ENCODE peak calls at places on chromosome 1, in six cellular contexts. One of them, this sample, is unnamed.

GRCh38 chr1:209790286-209791193 is 6.2 kb upstream of the C1orf74 start:
- DNase-seq in HEK293T: no peak
- DNase-seq in iPS-NIHi11: no peak
- DNase-seq in tibial artery: no peak
- DNase-seq in type B pancreatic cell: no peak
- DNase-seq in PC-9: no peak
- DNase-seq in this sample: no peak

GRCh38 chr1:5692649-5693048 is 299.6 kb downstream of the NPHP4 start:
- DNase-seq in iPS-NIHi11: no peak
- DNase-seq in tibial artery: no peak
- DNase-seq in type B pancreatic cell: no peak
- DNase-seq in HEK293T: no peak
- DNase-seq in PC-9: no peak
- DNase-seq in this sample: no peak

GRCh38 chr1:159924025-159924790 is 1.1 kb downstream of the TAGLN2 start:
- DNase-seq in HEK293T: peak; percentile 79
- DNase-seq in PC-9: peak; percentile 81
- DNase-seq in tibial artery: peak; percentile 96
- DNase-seq in type B pancreatic cell: no peak
- DNase-seq in iPS-NIHi11: peak; percentile 81
- DNase-seq in this sample: no peak

GRCh38 chr1:19739628-19740027 is 60.1 kb downstream of the TMCO4 start:
- DNase-seq in iPS-NIHi11: no peak
- DNase-seq in tibial artery: no peak
- DNase-seq in type B pancreatic cell: no peak
- DNase-seq in PC-9: no peak
- DNase-seq in HEK293T: no peak
- DNase-seq in this sample: no peak

GRCh38 chr1:17624540-17625256 is 85.2 kb downstream of the ARHGEF10L start:
- DNase-seq in type B pancreatic cell: no peak
- DNase-seq in HEK293T: no peak
- DNase-seq in PC-9: peak; percentile 78
- DNase-seq in tibial artery: peak; percentile 96
- DNase-seq in iPS-NIHi11: no peak
- DNase-seq in this sample: peak; percentile 8

GRCh38 chr1:66050123-66050522 is 257.4 kb downstream of the PDE4B start:
- DNase-seq in PC-9: no peak
- DNase-seq in type B pancreatic cell: no peak
- DNase-seq in HEK293T: no peak
- DNase-seq in tibial artery: no peak
- DNase-seq in iPS-NIHi11: no peak
- DNase-seq in this sample: no peak

GRCh38 chr1:208089971-208090755 is 154.0 kb downstream of the PLXNA2 start:
- DNase-seq in iPS-NIHi11: no peak
- DNase-seq in type B pancreatic cell: no peak
- DNase-seq in HEK293T: no peak
- DNase-seq in PC-9: no peak
- DNase-seq in tibial artery: no peak
- DNase-seq in this sample: no peak

GRCh38 chr1:206814716-206815341 is 42.5 kb upstream of the IL10 start:
- DNase-seq in type B pancreatic cell: no peak
- DNase-seq in HEK293T: no peak
- DNase-seq in iPS-NIHi11: no peak
- DNase-seq in PC-9: no peak
- DNase-seq in tibial artery: no peak
- DNase-seq in this sample: peak; percentile 40

GRCh38 chr1:244388961-244389360 is 62.7 kb downstream of the ADSS2 start:
- DNase-seq in tibial artery: no peak
- DNase-seq in PC-9: no peak
- DNase-seq in type B pancreatic cell: no peak
- DNase-seq in HEK293T: no peak
- DNase-seq in iPS-NIHi11: no peak
- DNase-seq in this sample: no peak

GRCh38 chr1:204093756-204094155 is 20.8 kb downstream of the SOX13 start:
- DNase-seq in PC-9: no peak
- DNase-seq in tibial artery: no peak
- DNase-seq in type B pancreatic cell: no peak
- DNase-seq in HEK293T: no peak
- DNase-seq in iPS-NIHi11: no peak
- DNase-seq in this sample: no peak

GRCh38 chr1:12501661-12502060 is 116.3 kb downstream of the DHRS3 start:
- DNase-seq in type B pancreatic cell: no peak
- DNase-seq in PC-9: no peak
- DNase-seq in HEK293T: no peak
- DNase-seq in tibial artery: no peak
- DNase-seq in iPS-NIHi11: no peak
- DNase-seq in this sample: no peak

GRCh38 chr1:85692730-85693314 is 15.4 kb downstream of the ZNHIT6 start:
- DNase-seq in PC-9: peak; percentile 67
- DNase-seq in type B pancreatic cell: no peak
- DNase-seq in HEK293T: no peak
- DNase-seq in tibial artery: no peak
- DNase-seq in iPS-NIHi11: no peak
- DNase-seq in this sample: peak; percentile 7

GRCh38 chr1:202711949-202712635 is 1.8 kb upstream of the SYT2 start:
- DNase-seq in iPS-NIHi11: no peak
- DNase-seq in HEK293T: no peak
- DNase-seq in PC-9: no peak
- DNase-seq in tibial artery: no peak
- DNase-seq in type B pancreatic cell: peak; percentile 62
- DNase-seq in this sample: no peak

GRCh38 chr1:24929876-24930702 is at the start of gene RUNX3:
- DNase-seq in iPS-NIHi11: peak; percentile 88
- DNase-seq in PC-9: no peak
- DNase-seq in HEK293T: peak; percentile 64
- DNase-seq in tibial artery: peak; percentile 79
- DNase-seq in type B pancreatic cell: no peak
- DNase-seq in this sample: peak; percentile 80

GRCh38 chr1:63774617-63775417 is 1.0 kb downstream of the ROR1 start:
- DNase-seq in PC-9: no peak
- DNase-seq in iPS-NIHi11: peak; percentile 62
- DNase-seq in type B pancreatic cell: peak; percentile 74
- DNase-seq in HEK293T: peak; percentile 53
- DNase-seq in tibial artery: peak; percentile 75
- DNase-seq in this sample: peak; percentile 47

GRCh38 chr1:35031103-35031452 is 667 bp downstream of the ZMYM6 start:
- DNase-seq in PC-9: peak; percentile 38
- DNase-seq in tibial artery: no peak
- DNase-seq in iPS-NIHi11: peak; percentile 49
- DNase-seq in type B pancreatic cell: no peak
- DNase-seq in HEK293T: peak; percentile 33
- DNase-seq in this sample: no peak

GRCh38 chr1:76786232-76786631 is 81.0 kb upstream of the ST6GALNAC5 start:
- DNase-seq in iPS-NIHi11: no peak
- DNase-seq in type B pancreatic cell: no peak
- DNase-seq in PC-9: no peak
- DNase-seq in HEK293T: no peak
- DNase-seq in tibial artery: no peak
- DNase-seq in this sample: no peak

This sample was measured in NCI-H345.